ENCODE peak calls at places on chromosomes 12 and 14, in five cellular contexts. One of them, this sample, is unnamed.

GRCh38 chr14:73472182-73473114 is 14.1 kb upstream of the NUMB start:
- DNase-seq in PC-3: peak; percentile 87
- DNase-seq in AG10803: peak; percentile 81
- DNase-seq in fibroblast of mammary gland: peak; percentile 86
- DNase-seq in lower lobe of right lung: no peak
- DNase-seq in this sample: no peak

GRCh38 chr14:92641306-92641705 is 107.1 kb downstream of the LGMN start:
- DNase-seq in PC-3: no peak
- DNase-seq in AG10803: no peak
- DNase-seq in fibroblast of mammary gland: no peak
- DNase-seq in lower lobe of right lung: no peak
- DNase-seq in this sample: no peak

GRCh38 chr14:72625689-72626088 is 268.2 kb downstream of the DPF3 start:
- DNase-seq in PC-3: no peak
- DNase-seq in AG10803: no peak
- DNase-seq in fibroblast of mammary gland: no peak
- DNase-seq in lower lobe of right lung: no peak
- DNase-seq in this sample: no peak

GRCh38 chr12:117025481-117026151 is 73.6 kb downstream of the TESC start:
- DNase-seq in PC-3: peak; percentile 82
- DNase-seq in AG10803: peak; percentile 56
- DNase-seq in fibroblast of mammary gland: peak; percentile 65
- DNase-seq in lower lobe of right lung: peak; percentile 72
- DNase-seq in this sample: no peak

GRCh38 chr14:35897616-35898111 is 71.5 kb downstream of the BRMS1L start:
- DNase-seq in PC-3: peak; percentile 5
- DNase-seq in AG10803: no peak
- DNase-seq in fibroblast of mammary gland: no peak
- DNase-seq in lower lobe of right lung: no peak
- DNase-seq in this sample: no peak

GRCh38 chr14:95191445-95192199 is 34.3 kb upstream of the DICER1 start:
- DNase-seq in PC-3: no peak
- DNase-seq in AG10803: no peak
- DNase-seq in fibroblast of mammary gland: no peak
- DNase-seq in lower lobe of right lung: no peak
- DNase-seq in this sample: no peak

GRCh38 chr14:92397140-92397815 is 74.3 kb downstream of the SLC24A4 start:
- DNase-seq in PC-3: peak; percentile 90
- DNase-seq in AG10803: peak; percentile 78
- DNase-seq in fibroblast of mammary gland: peak; percentile 90
- DNase-seq in lower lobe of right lung: peak; percentile 80
- DNase-seq in this sample: peak; percentile 75

GRCh38 chr14:97215263-97215969 is 418.2 kb downstream of the VRK1 start:
- DNase-seq in PC-3: no peak
- DNase-seq in AG10803: no peak
- DNase-seq in fibroblast of mammary gland: no peak
- DNase-seq in lower lobe of right lung: no peak
- DNase-seq in this sample: no peak

GRCh38 chr12:86551146-86551571 is 295.0 kb upstream of the MGAT4C start:
- DNase-seq in PC-3: no peak
- DNase-seq in AG10803: no peak
- DNase-seq in fibroblast of mammary gland: peak; percentile 0
- DNase-seq in lower lobe of right lung: no peak
- DNase-seq in this sample: no peak

GRCh38 chr14:63467440-63468072 is 75.6 kb downstream of the PPP2R5E start:
- DNase-seq in PC-3: no peak
- DNase-seq in AG10803: no peak
- DNase-seq in fibroblast of mammary gland: no peak
- DNase-seq in lower lobe of right lung: no peak
- DNase-seq in this sample: no peak

GRCh38 chr12:97575792-97576191 is 113.2 kb downstream of the RMST start:
- DNase-seq in PC-3: peak; percentile 80
- DNase-seq in AG10803: no peak
- DNase-seq in fibroblast of mammary gland: no peak
- DNase-seq in lower lobe of right lung: no peak
- DNase-seq in this sample: no peak

GRCh38 chr14:101511199-101511598 is 50.1 kb upstream of the DIO3 start:
- DNase-seq in PC-3: no peak
- DNase-seq in AG10803: no peak
- DNase-seq in fibroblast of mammary gland: no peak
- DNase-seq in lower lobe of right lung: no peak
- DNase-seq in this sample: no peak

GRCh38 chr14:89986475-89986874 is 30.7 kb downstream of the TDP1 start:
- DNase-seq in PC-3: no peak
- DNase-seq in AG10803: no peak
- DNase-seq in fibroblast of mammary gland: no peak
- DNase-seq in lower lobe of right lung: no peak
- DNase-seq in this sample: no peak

GRCh38 chr12:11822071-11822818 is 172.8 kb downstream of the ETV6 start:
- DNase-seq in PC-3: no peak
- DNase-seq in AG10803: peak; percentile 49
- DNase-seq in fibroblast of mammary gland: peak; percentile 64
- DNase-seq in lower lobe of right lung: no peak
- DNase-seq in this sample: peak; percentile 73

GRCh38 chr12:46783881-46784280 is 41.9 kb downstream of the SLC38A4 start:
- DNase-seq in PC-3: no peak
- DNase-seq in AG10803: no peak
- DNase-seq in fibroblast of mammary gland: no peak
- DNase-seq in lower lobe of right lung: no peak
- DNase-seq in this sample: no peak

GRCh38 chr12:42014972-42015371 is 129.7 kb downstream of the GXYLT1 start:
- DNase-seq in PC-3: no peak
- DNase-seq in AG10803: no peak
- DNase-seq in fibroblast of mammary gland: no peak
- DNase-seq in lower lobe of right lung: no peak
- DNase-seq in this sample: no peak

GRCh38 chr12:121466800-121467637 is 67.1 kb downstream of the RNF34 start:
- DNase-seq in PC-3: peak; percentile 98
- DNase-seq in AG10803: peak; percentile 84
- DNase-seq in fibroblast of mammary gland: peak; percentile 74
- DNase-seq in lower lobe of right lung: peak; percentile 94
- DNase-seq in this sample: peak; percentile 85

GRCh38 chr14:68463705-68464104 is 329.2 kb downstream of the ZFP36L1 start:
- DNase-seq in PC-3: peak; percentile 75
- DNase-seq in AG10803: no peak
- DNase-seq in fibroblast of mammary gland: no peak
- DNase-seq in lower lobe of right lung: no peak
- DNase-seq in this sample: no peak

GRCh38 chr14:68461086-68461485 is 331.8 kb downstream of the ZFP36L1 start:
- DNase-seq in PC-3: no peak
- DNase-seq in AG10803: no peak
- DNase-seq in fibroblast of mammary gland: no peak
- DNase-seq in lower lobe of right lung: no peak
- DNase-seq in this sample: no peak

GRCh38 chr14:68463299-68463698 is 329.6 kb downstream of the ZFP36L1 start:
- DNase-seq in PC-3: no peak
- DNase-seq in AG10803: no peak
- DNase-seq in fibroblast of mammary gland: no peak
- DNase-seq in lower lobe of right lung: no peak
- DNase-seq in this sample: no peak

GRCh38 chr14:68464716-68465115 is 328.2 kb downstream of the ZFP36L1 start:
- DNase-seq in PC-3: peak; percentile 97
- DNase-seq in AG10803: peak; percentile 55
- DNase-seq in fibroblast of mammary gland: peak; percentile 68
- DNase-seq in lower lobe of right lung: no peak
- DNase-seq in this sample: no peak

DNA sequence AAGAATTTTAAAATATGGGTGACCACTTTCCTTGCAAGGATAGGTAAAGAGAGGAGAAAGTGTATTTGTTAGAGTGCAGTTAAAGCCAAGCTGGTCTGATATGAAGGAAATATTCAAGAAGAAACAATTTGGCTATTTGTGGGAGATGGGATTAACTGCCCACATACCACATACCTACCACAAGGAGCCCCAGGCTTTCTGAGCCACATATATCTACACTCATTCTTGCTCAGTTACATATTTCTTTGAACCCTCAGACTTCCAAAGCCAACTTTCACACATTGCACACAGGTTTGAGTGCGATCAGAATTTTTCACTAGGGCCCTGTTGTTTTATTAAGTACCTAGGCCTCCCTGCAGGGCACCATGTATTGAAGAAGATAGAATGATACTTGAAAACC is 330.2 kb downstream of the ZFP36L1 start:
- DNase-seq in PC-3: no peak
- DNase-seq in AG10803: peak; percentile 55
- DNase-seq in fibroblast of mammary gland: no peak
- DNase-seq in lower lobe of right lung: no peak
- DNase-seq in this sample: no peak
- TF ChIP-seq CTCF in PC-3: no peak
- TF ChIP-seq CTCF in AG10803: peak; percentile 46
- TF ChIP-seq CTCF in fibroblast of mammary gland: peak; percentile 14
- TF ChIP-seq CTCF in lower lobe of right lung: no peak
- TF ChIP-seq CTCF in this sample: no peak

GRCh38 chr12:22018860-22019259 is 27.2 kb upstream of the CMAS start:
- DNase-seq in PC-3: peak; percentile 30
- DNase-seq in AG10803: peak; percentile 2
- DNase-seq in fibroblast of mammary gland: peak; percentile 30
- DNase-seq in lower lobe of right lung: no peak
- DNase-seq in this sample: no peak
- TF ChIP-seq CTCF in PC-3: peak; percentile 67
- TF ChIP-seq CTCF in AG10803: peak; percentile 38
- TF ChIP-seq CTCF in fibroblast of mammary gland: peak; percentile 38
- TF ChIP-seq CTCF in lower lobe of right lung: peak; percentile 42
- TF ChIP-seq CTCF in this sample: peak; percentile 37

DNA sequence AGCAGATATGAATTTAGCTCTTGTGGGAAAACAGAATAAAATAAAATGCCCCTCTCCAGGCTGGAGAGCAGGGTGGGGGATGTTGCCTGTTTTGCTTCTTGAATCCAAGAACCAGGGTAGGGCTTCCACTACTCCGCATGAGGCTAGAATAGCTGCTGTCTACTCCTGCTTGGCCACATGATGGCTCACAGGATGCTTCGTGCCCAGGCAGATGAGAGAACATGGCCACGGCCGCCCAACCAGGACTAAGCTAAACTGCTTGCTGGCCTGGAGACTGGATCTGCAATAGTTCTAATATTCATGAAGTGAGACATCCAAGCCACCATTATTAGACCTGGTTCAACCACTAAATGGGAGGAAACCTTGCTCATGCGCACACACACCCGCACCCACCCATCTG is 122.2 kb upstream of the METAP2 start:
- DNase-seq in PC-3: no peak
- DNase-seq in AG10803: peak; percentile 51
- DNase-seq in fibroblast of mammary gland: peak; percentile 10
- DNase-seq in lower lobe of right lung: no peak
- DNase-seq in this sample: no peak
- TF ChIP-seq CTCF in PC-3: no peak
- TF ChIP-seq CTCF in AG10803: peak; percentile 35
- TF ChIP-seq CTCF in fibroblast of mammary gland: no peak
- TF ChIP-seq CTCF in lower lobe of right lung: no peak
- TF ChIP-seq CTCF in this sample: no peak

GRCh38 chr12:84512751-84513150 is 399.8 kb downstream of the SLC6A15 start:
- DNase-seq in PC-3: peak; percentile 44
- DNase-seq in AG10803: peak; percentile 46
- DNase-seq in fibroblast of mammary gland: peak; percentile 34
- DNase-seq in lower lobe of right lung: no peak
- DNase-seq in this sample: no peak

GRCh38 chr12:84507914-84508313 is 404.7 kb downstream of the SLC6A15 start:
- DNase-seq in PC-3: no peak
- DNase-seq in AG10803: peak; percentile 61
- DNase-seq in fibroblast of mammary gland: peak; percentile 58
- DNase-seq in lower lobe of right lung: no peak
- DNase-seq in this sample: no peak

GRCh38 chr12:84508943-84509342 is 403.7 kb downstream of the SLC6A15 start:
- DNase-seq in PC-3: no peak
- DNase-seq in AG10803: peak; percentile 73
- DNase-seq in fibroblast of mammary gland: no peak
- DNase-seq in lower lobe of right lung: no peak
- DNase-seq in this sample: no peak

GRCh38 chr12:84506317-84506716 is 406.3 kb downstream of the SLC6A15 start:
- DNase-seq in PC-3: no peak
- DNase-seq in AG10803: no peak
- DNase-seq in fibroblast of mammary gland: peak; percentile 49
- DNase-seq in lower lobe of right lung: no peak
- DNase-seq in this sample: no peak

DNA sequence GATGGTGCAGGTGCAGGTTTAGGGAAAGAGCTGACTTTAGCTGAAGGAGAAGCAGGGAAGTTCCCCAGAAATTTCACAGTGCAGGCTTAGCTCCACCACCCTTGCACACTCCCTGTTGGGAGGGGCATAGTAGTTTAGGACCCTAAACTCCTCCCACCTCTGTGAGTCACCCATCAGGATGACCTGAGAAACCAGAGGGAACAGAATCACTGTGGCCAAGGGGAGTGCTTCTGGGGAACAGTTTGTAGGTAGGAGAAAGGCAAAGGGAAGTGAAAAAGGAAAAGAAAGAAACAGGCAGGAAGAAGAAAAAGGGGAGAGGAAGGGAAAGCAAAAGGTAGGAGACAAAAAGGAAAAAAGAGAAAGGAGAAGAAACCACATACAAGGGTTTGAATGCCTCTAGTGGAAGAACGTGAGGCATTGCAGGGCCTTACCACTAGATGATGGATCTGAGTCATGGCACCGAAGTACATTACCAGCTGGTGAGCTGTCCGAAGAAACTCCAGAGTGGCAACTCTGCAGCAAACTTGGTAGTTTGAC is 404.2 kb downstream of the SLC6A15 start:
- DNase-seq in PC-3: peak; percentile 86
- DNase-seq in AG10803: peak; percentile 89
- DNase-seq in fibroblast of mammary gland: peak; percentile 87
- DNase-seq in lower lobe of right lung: no peak
- DNase-seq in this sample: no peak
- TF ChIP-seq CTCF in PC-3: peak; percentile 68
- TF ChIP-seq CTCF in AG10803: peak; percentile 84
- TF ChIP-seq CTCF in fibroblast of mammary gland: peak; percentile 85
- TF ChIP-seq CTCF in lower lobe of right lung: no peak
- TF ChIP-seq CTCF in this sample: no peak